ENCODE peak calls at places on chromosome 6, in seven cellular contexts. J, W, F, V, K, D and P are unnamed samples.

GRCh38 chr6:15299430-15300131 is 53.7 kb downstream of the JARID2 start:
- DNase-seq in F (no peak), K (peak), V (peak), J (peak), D (peak), W (no peak), P (no peak)

GRCh38 chr6:14578994-14579393 is 461.4 kb downstream of the CD83 start:
- DNase-seq in D (no peak), W (no peak), F (no peak), K (no peak), V (no peak), J (no peak), P (no peak)

GRCh38 chr6:37802810-37803209 is 16.7 kb upstream of the ZFAND3 start:
- DNase-seq in V (no peak), W (no peak), K (no peak), F (no peak), D (no peak), J (no peak), P (no peak)

GRCh38 chr6:159075506-159076100 is 30.8 kb upstream of the TAGAP start:
- DNase-seq in K (no peak), W (no peak), V (no peak), D (no peak), F (no peak), J (no peak), P (no peak)

GRCh38 chr6:25172819-25173218 is 106.4 kb upstream of the CARMIL1 start:
- DNase-seq in J (no peak), K (no peak), V (no peak), D (no peak), W (no peak), F (no peak), P (peak)

GRCh38 chr6:84356907-84357306 is 129.5 kb upstream of the CEP162 start:
- DNase-seq in K (no peak), V (no peak), W (no peak), J (no peak), D (no peak), F (no peak), P (no peak)

GRCh38 chr6:142384455-142385332 is 82.9 kb downstream of the ADGRG6 start:
- DNase-seq in W (no peak), V (no peak), K (no peak), D (no peak), J (no peak), F (no peak), P (no peak)

GRCh38 chr6:108684809-108685329 is 124.2 kb downstream of the FOXO3 start:
- DNase-seq in J (no peak), F (no peak), D (no peak), W (no peak), V (no peak), K (no peak), P (no peak)

GRCh38 chr6:44481056-44481455 is 93.5 kb downstream of the CDC5L start:
- DNase-seq in V (no peak), J (no peak), F (no peak), D (no peak), K (no peak), W (no peak), P (no peak)

GRCh38 chr6:115545410-115545986 is 515.2 kb downstream of the FRK start:
- DNase-seq in W (peak), F (peak), K (no peak), V (no peak), J (no peak), D (no peak), P (no peak)

GRCh38 chr6:151389640-151390275 is 1.6 kb downstream of the ZBTB2 start:
- DNase-seq in V (peak), F (no peak), J (peak), D (peak), K (no peak), W (peak), P (peak)

GRCh38 chr6:108353853-108354252 is 59.0 kb downstream of the AFG1L start:
- DNase-seq in J (no peak), F (no peak), K (no peak), V (no peak), W (no peak), D (no peak), P (no peak)

GRCh38 chr6:29419516-29419915 is 4.8 kb downstream of the OR12D1 start:
- DNase-seq in F (no peak), W (no peak), K (no peak), D (no peak), J (no peak), V (no peak), P (no peak)

GRCh38 chr6:110864816-110865215 is 9.8 kb upstream of the AMD1 start:
- DNase-seq in K (no peak), D (no peak), V (no peak), W (peak), F (no peak), J (no peak), P (no peak)

GRCh38 chr6:42297661-42298060 is 80.0 kb upstream of the MRPS10 start:
- DNase-seq in J (no peak), K (no peak), V (no peak), D (no peak), W (no peak), F (no peak), P (no peak)

GRCh38 chr6:39389372-39389767 is 66.9 kb upstream of the KCNK16 start:
- DNase-seq in D (no peak), K (no peak), F (no peak), W (peak), V (no peak), J (no peak), P (peak)